ENCODE peak calls at places on chromosomes 11 and 22, in five cellular contexts. One of them, this sample, is unnamed.

GRCh38 chr22:19287076-19287724 is 4.3 kb downstream of the CLTCL1 start:
- DNase-seq in stimulated activated CD4-positive, alpha-beta T cell treated with anti-CD3 and anti-CD28 coated beads, Interleukin-4, amount 100 ng/mL, for 1 hour: no peak
- DNase-seq in GM12891: no peak
- DNase-seq in HFFc6: peak
- DNase-seq in AG10803: peak
- DNase-seq in this sample: no peak

GRCh38 chr11:23755076-23755475 is 741.8 kb upstream of the LUZP2 start:
- DNase-seq in stimulated activated CD4-positive, alpha-beta T cell treated with anti-CD3 and anti-CD28 coated beads, Interleukin-4, amount 100 ng/mL, for 1 hour: no peak
- DNase-seq in GM12891: no peak
- DNase-seq in HFFc6: no peak
- DNase-seq in AG10803: peak
- DNase-seq in this sample: no peak

GRCh38 chr11:73651661-73652045 is 5.3 kb downstream of the PLEKHB1 start:
- DNase-seq in stimulated activated CD4-positive, alpha-beta T cell treated with anti-CD3 and anti-CD28 coated beads, Interleukin-4, amount 100 ng/mL, for 1 hour: no peak
- DNase-seq in GM12891: no peak
- DNase-seq in HFFc6: no peak
- DNase-seq in AG10803: no peak
- DNase-seq in this sample: no peak

GRCh38 chr11:9219115-9219514 is 46.0 kb downstream of the DENND5A start:
- DNase-seq in stimulated activated CD4-positive, alpha-beta T cell treated with anti-CD3 and anti-CD28 coated beads, Interleukin-4, amount 100 ng/mL, for 1 hour: no peak
- DNase-seq in GM12891: no peak
- DNase-seq in HFFc6: no peak
- DNase-seq in AG10803: peak
- DNase-seq in this sample: no peak

GRCh38 chr22:23925020-23925606 is 30.9 kb downstream of the MIF start:
- DNase-seq in stimulated activated CD4-positive, alpha-beta T cell treated with anti-CD3 and anti-CD28 coated beads, Interleukin-4, amount 100 ng/mL, for 1 hour: no peak
- DNase-seq in GM12891: no peak
- DNase-seq in HFFc6: no peak
- DNase-seq in AG10803: no peak
- DNase-seq in this sample: no peak

GRCh38 chr11:66335531-66336233 is 552 bp downstream of the RIN1 start:
- DNase-seq in stimulated activated CD4-positive, alpha-beta T cell treated with anti-CD3 and anti-CD28 coated beads, Interleukin-4, amount 100 ng/mL, for 1 hour: no peak
- DNase-seq in GM12891: no peak
- DNase-seq in HFFc6: peak
- DNase-seq in AG10803: peak
- DNase-seq in this sample: no peak

GRCh38 chr11:112219476-112220232 is 6.6 kb upstream of the PTS start:
- DNase-seq in stimulated activated CD4-positive, alpha-beta T cell treated with anti-CD3 and anti-CD28 coated beads, Interleukin-4, amount 100 ng/mL, for 1 hour: no peak
- DNase-seq in GM12891: peak
- DNase-seq in HFFc6: peak
- DNase-seq in AG10803: peak
- DNase-seq in this sample: peak

GRCh38 chr11:78613053-78613813 is 38.6 kb upstream of the NARS2 start:
- DNase-seq in stimulated activated CD4-positive, alpha-beta T cell treated with anti-CD3 and anti-CD28 coated beads, Interleukin-4, amount 100 ng/mL, for 1 hour: no peak
- DNase-seq in GM12891: no peak
- DNase-seq in HFFc6: no peak
- DNase-seq in AG10803: no peak
- DNase-seq in this sample: no peak

GRCh38 chr11:130909650-130910049 is 6.6 kb downstream of the SNX19 start:
- DNase-seq in stimulated activated CD4-positive, alpha-beta T cell treated with anti-CD3 and anti-CD28 coated beads, Interleukin-4, amount 100 ng/mL, for 1 hour: no peak
- DNase-seq in GM12891: no peak
- DNase-seq in HFFc6: peak
- DNase-seq in AG10803: peak
- DNase-seq in this sample: no peak

GRCh38 chr11:118604566-118604965 is 2.8 kb upstream of the PHLDB1 start:
- DNase-seq in stimulated activated CD4-positive, alpha-beta T cell treated with anti-CD3 and anti-CD28 coated beads, Interleukin-4, amount 100 ng/mL, for 1 hour: no peak
- DNase-seq in GM12891: no peak
- DNase-seq in HFFc6: no peak
- DNase-seq in AG10803: no peak
- DNase-seq in this sample: no peak

GRCh38 chr11:3021125-3021524 is 29.0 kb upstream of the NAP1L4 start:
- DNase-seq in stimulated activated CD4-positive, alpha-beta T cell treated with anti-CD3 and anti-CD28 coated beads, Interleukin-4, amount 100 ng/mL, for 1 hour: no peak
- DNase-seq in GM12891: peak
- DNase-seq in HFFc6: peak
- DNase-seq in AG10803: no peak
- DNase-seq in this sample: peak

GRCh38 chr11:134949121-134949591 is 537.1 kb upstream of the B3GAT1 start:
- DNase-seq in stimulated activated CD4-positive, alpha-beta T cell treated with anti-CD3 and anti-CD28 coated beads, Interleukin-4, amount 100 ng/mL, for 1 hour: no peak
- DNase-seq in GM12891: no peak
- DNase-seq in HFFc6: no peak
- DNase-seq in AG10803: peak
- DNase-seq in this sample: no peak

GRCh38 chr11:107040447-107041444 is 22.5 kb upstream of the GUCY1A2 start:
- DNase-seq in stimulated activated CD4-positive, alpha-beta T cell treated with anti-CD3 and anti-CD28 coated beads, Interleukin-4, amount 100 ng/mL, for 1 hour: no peak
- DNase-seq in GM12891: no peak
- DNase-seq in HFFc6: peak
- DNase-seq in AG10803: peak
- DNase-seq in this sample: no peak

GRCh38 chr11:19712281-19713220 is at the start of gene NAV2:
- DNase-seq in stimulated activated CD4-positive, alpha-beta T cell treated with anti-CD3 and anti-CD28 coated beads, Interleukin-4, amount 100 ng/mL, for 1 hour: peak
- DNase-seq in GM12891: peak
- DNase-seq in HFFc6: peak
- DNase-seq in AG10803: peak
- DNase-seq in this sample: peak

GRCh38 chr11:35192347-35192746 is 53.4 kb downstream of the CD44 start:
- DNase-seq in stimulated activated CD4-positive, alpha-beta T cell treated with anti-CD3 and anti-CD28 coated beads, Interleukin-4, amount 100 ng/mL, for 1 hour: no peak
- DNase-seq in GM12891: no peak
- DNase-seq in HFFc6: no peak
- DNase-seq in AG10803: peak
- DNase-seq in this sample: no peak

This sample was measured in activated T-cell treated with anti-CD3 and anti-CD28 coated beads, Interleukin-2, amount 50 U/mL, for 48 hours.